ENCODE peak calls at places on chromosomes 13 and 19, in six cellular contexts. U is endothelial cell of umbilical vein; N is IMR-90; Z is body of pancreas; R is stomach; M is naive thymus-derived CD4-positive, alpha-beta T cell. L is an unnamed sample. For H3K36me3, the result is how much of the 10 kb centered on the place peaks cover.

GRCh38 chr13:45918597-45918996 is 67.0 kb upstream of the SIAH3 start:
- DNase-seq in U (no peak), N (no peak), Z (no peak), R (no peak), M (no peak), L (no peak)

GRCh38 chr19:10653732-10654609 is at the start of gene ILF3:
- DNase-seq in U (peak), N (peak), Z (peak), R (peak), M (peak), L (peak)

GRCh38 chr19:31306006-31306753 is 43.1 kb downstream of the TSHZ3 start:
- DNase-seq in U (no peak), N (no peak), Z (no peak), R (no peak), M (no peak), L (no peak)

GRCh38 chr13:36094478-36094877 is 36.7 kb downstream of the DCLK1 start:
- DNase-seq in U (no peak), N (no peak), Z (no peak), R (no peak), M (no peak), L (no peak)

GRCh38 chr19:45059258-45059965 is 16.9 kb downstream of the ZNF296 start:
- DNase-seq in U (peak), N (peak), Z (peak), R (peak), M (peak), L (peak)

GRCh38 chr19:898663-899062 is 5.4 kb downstream of the RNU6-9 start:
- DNase-seq in U (no peak), N (no peak), Z (no peak), R (no peak), M (peak), L (no peak)

GRCh38 chr19:30406220-30406944 is 34.2 kb downstream of the ZNF536 start:
- DNase-seq in U (no peak), N (no peak), Z (no peak), R (no peak), M (no peak), L (peak)

GRCh38 chr13:35164324-35164932 is 222.4 kb downstream of the NBEA start:
- DNase-seq in U (peak), N (peak), Z (no peak), R (no peak), M (peak), L (no peak)

GRCh38 chr13:114200673-114201005 is 21.6 kb downstream of the CFAP97D2 start:
- DNase-seq in U (no peak), N (peak), Z (no peak), R (no peak), M (no peak), L (no peak)

GRCh38 chr19:47156861-47157454 is 26.3 kb downstream of the SAE1 start:
- DNase-seq in U (no peak), N (no peak), Z (no peak), R (no peak), M (peak), L (no peak)

GRCh38 chr13:107025991-107026390 is 458.1 kb upstream of the ARGLU1 start:
- DNase-seq in U (no peak), N (peak), Z (peak), R (no peak), M (no peak), L (no peak)

GRCh38 chr13:59479629-59480028 is 684.1 kb downstream of the DIAPH3 start:
- DNase-seq in U (no peak), N (no peak), Z (no peak), R (no peak), M (no peak), L (no peak)

GRCh38 chr19:58204566-58204965 is 21.7 kb downstream of the ZNF274 start:
- DNase-seq in U (no peak), N (no peak), Z (no peak), R (no peak), M (no peak), L (no peak)

DNA sequence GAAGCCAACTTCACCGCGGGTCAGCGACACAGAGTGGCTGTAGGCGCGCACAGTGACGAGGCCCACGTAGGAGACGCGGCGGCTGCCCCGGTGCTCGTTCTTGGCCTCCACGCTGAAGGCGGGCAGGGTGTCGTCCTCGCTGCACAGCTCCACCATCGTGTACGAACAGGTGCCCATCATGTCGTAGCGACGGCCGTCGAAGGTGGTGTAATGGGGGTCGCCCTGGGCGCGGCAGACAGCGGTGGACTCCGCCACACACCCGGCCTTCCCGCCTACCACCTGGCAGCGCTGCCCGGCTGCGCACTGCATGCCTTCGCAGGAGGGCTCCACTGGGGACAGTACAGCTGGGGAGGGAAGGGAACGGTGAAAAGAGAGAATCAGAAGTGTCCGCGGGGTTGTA is 10.0 kb downstream of the FCGBP start:
- DNase-seq in U (no peak), N (no peak), Z (no peak), R (peak), M (no peak), L (no peak)
- H3K36me3 ChIP-seq in U (under half), N (under half), Z (under half), R (under half), M (under half), L (under half)

GRCh38 chr19:13959141-13959961 is 7.0 kb downstream of the DCAF15 start:
- DNase-seq in U (no peak), N (no peak), Z (no peak), R (no peak), M (no peak), L (no peak)

GRCh38 chr19:13961826-13962737 is 9.8 kb downstream of the DCAF15 start:
- DNase-seq in U (no peak), N (peak), Z (no peak), R (no peak), M (no peak), L (no peak)

GRCh38 chr19:13960863-13961784 is 8.8 kb downstream of the DCAF15 start:
- DNase-seq in U (no peak), N (no peak), Z (no peak), R (no peak), M (no peak), L (no peak)

GRCh38 chr19:13958043-13958442 is 5.7 kb downstream of the DCAF15 start:
- DNase-seq in U (no peak), N (no peak), Z (no peak), R (no peak), M (no peak), L (no peak)

DNA sequence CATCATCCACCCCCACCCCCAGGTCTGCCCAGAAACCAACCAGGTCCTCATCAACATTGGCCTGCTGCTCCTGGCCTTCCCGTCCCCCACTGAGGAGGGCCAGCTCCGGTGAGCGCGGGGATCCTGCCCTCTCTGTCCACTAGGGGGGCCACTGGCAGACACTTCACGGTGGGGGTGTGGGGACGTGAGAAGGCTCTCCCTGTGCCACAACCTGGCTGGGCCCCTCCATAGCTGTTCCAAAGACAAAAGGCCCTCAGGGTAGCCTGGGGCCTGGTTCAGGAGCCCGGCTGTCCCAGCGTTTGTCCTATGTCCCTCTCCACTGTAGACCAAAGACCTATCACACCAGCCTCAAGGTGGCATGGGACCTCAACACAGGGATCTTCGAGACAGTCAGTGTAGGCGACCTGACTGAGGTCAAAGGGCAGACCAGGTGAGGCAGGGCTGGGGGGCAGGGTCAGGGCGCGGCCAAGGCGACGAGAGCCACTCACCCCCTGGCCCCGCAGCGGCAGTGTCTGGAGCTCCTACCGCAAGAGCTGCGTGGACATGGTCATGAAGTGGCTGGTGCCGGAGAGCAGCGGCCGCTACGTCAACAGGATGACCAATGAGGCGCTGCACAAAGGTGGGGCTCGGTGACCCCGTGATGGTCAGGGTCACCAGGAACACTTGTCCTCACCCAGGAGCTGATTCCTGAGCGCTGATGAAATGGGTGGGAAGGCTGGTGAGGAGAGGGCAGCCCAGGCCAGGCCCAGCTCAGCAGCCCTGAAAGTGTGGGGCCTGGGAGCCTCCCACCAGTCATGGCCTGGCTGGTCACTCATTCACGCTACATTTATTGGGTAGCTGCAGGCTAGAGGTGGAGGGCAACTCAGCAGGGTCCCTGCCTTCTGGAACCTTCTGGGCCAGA is 7.9 kb downstream of the DCAF15 start:
- DNase-seq in U (no peak), N (no peak), Z (no peak), R (no peak), M (no peak), L (no peak)
- H3K36me3 ChIP-seq in U (under half), N (under half), Z (under half), R (half or more), M (half or more), L (under half)

DNA sequence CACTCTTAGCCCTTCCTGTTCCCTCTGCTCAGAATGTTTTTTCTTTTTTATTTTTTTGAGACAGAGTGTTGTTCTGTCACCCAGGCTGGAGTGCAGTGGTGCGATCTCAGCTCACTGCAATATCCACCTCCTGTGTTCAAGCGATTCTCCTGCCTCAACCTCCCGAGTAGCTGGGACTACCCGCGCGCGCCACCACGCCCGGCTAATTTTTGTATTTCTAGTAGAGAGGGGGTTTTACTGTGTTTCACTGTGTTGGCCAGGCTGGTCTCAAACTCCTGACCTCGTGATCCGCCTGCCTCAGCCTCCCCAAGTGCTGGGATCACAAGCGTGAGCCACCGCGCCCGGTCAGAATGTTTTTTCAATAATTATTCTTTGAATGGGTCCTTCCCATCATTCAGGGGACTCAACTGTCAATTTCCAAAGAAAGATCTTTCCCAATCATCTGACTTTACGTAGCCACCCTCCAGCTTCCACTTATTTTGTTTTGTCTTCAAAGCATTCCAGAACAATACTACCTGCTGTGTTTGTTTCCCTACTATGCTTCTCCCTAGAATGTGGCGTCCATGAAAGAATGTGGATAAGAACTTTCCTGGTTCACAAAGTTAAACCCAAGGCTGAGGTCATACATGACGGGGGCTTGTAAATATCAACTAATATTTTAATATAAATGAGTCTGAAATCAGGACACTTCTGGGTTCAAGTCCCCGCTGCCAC is 1.2 kb downstream of the NDUFA7 start:
- DNase-seq in U (no peak), N (no peak), Z (no peak), R (no peak), M (no peak), L (no peak)
- H3K36me3 ChIP-seq in U (under half), N (under half), Z (under half), R (half or more), M (half or more), L (under half)

DNA sequence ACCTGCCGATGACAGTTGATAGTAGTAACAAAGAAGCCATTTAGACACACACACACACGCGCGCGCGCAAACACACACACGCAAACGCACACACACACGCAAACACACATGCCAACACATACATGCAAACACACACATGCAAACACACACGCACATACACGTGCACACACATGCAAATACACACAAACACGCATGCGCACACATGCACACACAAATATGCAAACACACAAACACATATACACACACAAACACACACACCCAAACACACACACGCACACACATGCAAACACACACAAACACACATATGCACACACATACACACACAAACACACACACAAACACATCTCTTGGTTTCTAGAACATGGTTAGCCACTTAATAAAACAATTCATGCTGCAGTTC is 50.1 kb downstream of the ZNF557 start:
- DNase-seq in U (no peak), N (no peak), Z (no peak), R (no peak), M (no peak), L (no peak)
- H3K36me3 ChIP-seq in U (under half), N (under half), Z (half or more), R (half or more), M (under half), L (under half)

GRCh38 chr19:19499272-19499995 is 15.9 kb downstream of the TSSK6 start:
- DNase-seq in U (no peak), N (no peak), Z (no peak), R (no peak), M (no peak), L (no peak)
- H3K36me3 ChIP-seq in U (half or more), N (half or more), Z (under half), R (half or more), M (half or more), L (under half)

DNA sequence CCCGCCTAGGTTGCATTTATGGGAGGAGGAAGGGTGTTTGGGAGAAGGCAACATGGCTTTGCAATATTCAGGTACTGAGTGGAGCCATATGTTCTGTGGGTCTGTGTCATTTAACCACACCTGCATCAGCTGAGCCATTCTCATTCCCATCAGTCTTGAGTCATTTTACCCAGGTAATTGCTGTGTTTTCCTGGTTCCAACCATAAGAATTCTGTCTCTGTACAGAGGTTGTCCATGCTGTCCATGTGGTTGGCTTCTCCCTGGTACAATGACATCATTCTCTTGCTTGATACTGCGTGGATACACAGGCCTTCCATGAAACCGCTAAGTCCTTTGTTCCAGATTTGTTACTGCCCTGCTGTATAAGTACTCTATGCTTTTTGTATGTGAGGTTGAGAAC is 45.4 kb downstream of the RFC3 start:
- DNase-seq in U (no peak), N (no peak), Z (no peak), R (no peak), M (no peak), L (no peak)
- H3K36me3 ChIP-seq in U (under half), N (under half), Z (under half), R (under half), M (under half), L (under half)

GRCh38 chr13:73220966-73221720 is 162.3 kb downstream of the KLF5 start:
- DNase-seq in U (no peak), N (peak), Z (no peak), R (no peak), M (no peak), L (peak)
- H3K36me3 ChIP-seq in U (under half), N (under half), Z (under half), R (under half), M (under half), L (under half)

GRCh38 chr19:19817357-19817756 is 4.2 kb downstream of the ZNF506 start:
- DNase-seq in U (no peak), N (no peak), Z (no peak), R (no peak), M (peak), L (no peak)
- H3K36me3 ChIP-seq in U (under half), N (under half), Z (under half), R (under half), M (under half), L (under half)

L was measured in mucosa of descending colon.